ENCODE peak calls at places on chromosomes 11 and 22, in ten cellular contexts. W, Q, K, J, D, H, G, V, E and N are unnamed samples.

GRCh38 chr22:42294034-42294985 is 23.9 kb upstream of the TCF20 start:
- DNase-seq in W (no peak), Q (peak), K (peak), J (no peak), D (peak), H (peak), G (peak), V (peak), E (peak), N (no peak)

GRCh38 chr11:9092846-9093778 is 1.7 kb upstream of the SCUBE2 start:
- DNase-seq in W (no peak), Q (no peak), K (peak), J (no peak), D (no peak), H (no peak), G (no peak), V (no peak), E (no peak), N (no peak)

GRCh38 chr11:114413958-114414357 is 13.5 kb downstream of the RBM7 start:
- DNase-seq in W (no peak), Q (no peak), K (no peak), J (no peak), D (no peak), H (no peak), G (no peak), V (no peak), E (no peak), N (no peak)

GRCh38 chr22:19857382-19857781 is 2.7 kb upstream of the GNB1L start:
- DNase-seq in W (no peak), Q (no peak), K (no peak), J (no peak), D (no peak), H (no peak), G (no peak), V (no peak), E (no peak), N (no peak)

GRCh38 chr11:290621-291231 is 1.8 kb downstream of the PGGHG start:
- DNase-seq in W (no peak), Q (no peak), K (no peak), J (no peak), D (no peak), H (no peak), G (no peak), V (no peak), E (no peak), N (no peak)

GRCh38 chr11:28606930-28607329 is 498.7 kb downstream of the METTL15 start:
- DNase-seq in W (no peak), Q (peak), K (peak), J (no peak), D (peak), H (no peak), G (peak), V (no peak), E (no peak), N (no peak)

GRCh38 chr11:2156416-2157182 is 4.4 kb downstream of the INS start:
- DNase-seq in W (no peak), Q (peak), K (peak), J (no peak), D (peak), H (peak), G (peak), V (peak), E (peak), N (peak)

GRCh38 chr11:34379081-34379480 is 21.3 kb upstream of the ABTB2 start:
- DNase-seq in W (no peak), Q (peak), K (peak), J (no peak), D (no peak), H (no peak), G (no peak), V (no peak), E (no peak), N (no peak)

GRCh38 chr11:61293869-61294716 is 1.0 kb downstream of the VWCE start:
- DNase-seq in W (no peak), Q (peak), K (peak), J (no peak), D (peak), H (peak), G (peak), V (peak), E (peak), N (peak)

GRCh38 chr22:48832592-48832991 is 995.1 kb downstream of the BRD1 start:
- DNase-seq in W (no peak), Q (no peak), K (no peak), J (no peak), D (no peak), H (no peak), G (peak), V (no peak), E (peak), N (no peak)

GRCh38 chr11:123653997-123654565 is 343 bp downstream of the SCN3B start:
- DNase-seq in W (no peak), Q (peak), K (peak), J (no peak), D (peak), H (no peak), G (peak), V (peak), E (peak), N (no peak)

GRCh38 chr11:76189682-76190081 is 16.6 kb downstream of the WNT11 start:
- DNase-seq in W (no peak), Q (no peak), K (no peak), J (no peak), D (no peak), H (no peak), G (no peak), V (no peak), E (no peak), N (no peak)

GRCh38 chr11:116730568-116730967 is 42.2 kb downstream of the BUD13 start:
- DNase-seq in W (no peak), Q (no peak), K (no peak), J (no peak), D (no peak), H (no peak), G (no peak), V (no peak), E (no peak), N (no peak)

GRCh38 chr11:61871158-61871597 is 20.2 kb downstream of the FADS3 start:
- DNase-seq in W (no peak), Q (peak), K (peak), J (peak), D (peak), H (peak), G (peak), V (peak), E (peak), N (peak)

GRCh38 chr11:64441127-64441526 is 82.2 kb downstream of the RPS6KA4 start:
- DNase-seq in W (no peak), Q (no peak), K (no peak), J (no peak), D (no peak), H (no peak), G (peak), V (no peak), E (no peak), N (no peak)

GRCh38 chr11:114615448-114616361 is 20.1 kb upstream of the NXPE4 start:
- DNase-seq in W (no peak), Q (no peak), K (no peak), J (no peak), D (no peak), H (no peak), G (no peak), V (no peak), E (no peak), N (no peak)

GRCh38 chr11:110538154-110538553 is 108.4 kb downstream of the FDX1 start:
- DNase-seq in W (no peak), Q (no peak), K (no peak), J (no peak), D (no peak), H (no peak), G (no peak), V (no peak), E (no peak), N (no peak)

GRCh38 chr22:49907807-49908206 is 10.4 kb downstream of the ALG12 start:
- DNase-seq in W (no peak), Q (no peak), K (no peak), J (no peak), D (no peak), H (no peak), G (no peak), V (no peak), E (no peak), N (no peak)

GRCh38 chr11:127521413-127521812 is 520.8 kb upstream of the KIRREL3 start:
- DNase-seq in W (no peak), Q (peak), K (peak), J (peak), D (no peak), H (no peak), G (no peak), V (no peak), E (no peak), N (no peak)

GRCh38 chr22:47292546-47293320 is 530.3 kb downstream of the TBC1D22A start:
- DNase-seq in W (no peak), Q (no peak), K (peak), J (no peak), D (no peak), H (no peak), G (peak), V (no peak), E (no peak), N (no peak)

GRCh38 chr22:39463277-39463676 is 6.5 kb downstream of the MGAT3 start:
- DNase-seq in W (no peak), Q (no peak), K (no peak), J (no peak), D (no peak), H (no peak), G (peak), V (no peak), E (no peak), N (no peak)

GRCh38 chr11:34251640-34251980 is 106.2 kb downstream of the ABTB2 start:
- DNase-seq in W (no peak), Q (peak), K (peak), J (no peak), D (peak), H (no peak), G (no peak), V (no peak), E (no peak), N (no peak)

GRCh38 chr11:65205602-65205967 is 23.9 kb downstream of the CAPN1 start:
- DNase-seq in W (no peak), Q (no peak), K (no peak), J (no peak), D (no peak), H (no peak), G (no peak), V (no peak), E (no peak), N (no peak)

GRCh38 chr11:40290031-40290650 is 1169.3 kb downstream of the LRRC4C start:
- DNase-seq in W (no peak), Q (peak), K (peak), J (no peak), D (no peak), H (no peak), G (no peak), V (no peak), E (no peak), N (no peak)

GRCh38 chr11:119618208-119618909 is 110.6 kb downstream of the NECTIN1 start:
- DNase-seq in W (peak), Q (no peak), K (no peak), J (no peak), D (no peak), H (no peak), G (no peak), V (no peak), E (no peak), N (no peak)

GRCh38 chr11:45485070-45485716 is 180.2 kb downstream of the CHST1 start:
- DNase-seq in W (no peak), Q (no peak), K (no peak), J (no peak), D (no peak), H (no peak), G (peak), V (no peak), E (no peak), N (no peak)

GRCh38 chr11:35180311-35181233 is 41.6 kb downstream of the CD44 start:
- DNase-seq in W (no peak), Q (no peak), K (peak), J (peak), D (peak), H (no peak), G (no peak), V (no peak), E (no peak), N (no peak)

GRCh38 chr11:20035701-20036601 is 124.3 kb downstream of the DBX1 start:
- DNase-seq in W (no peak), Q (peak), K (peak), J (peak), D (peak), H (no peak), G (peak), V (no peak), E (no peak), N (no peak)

GRCh38 chr11:102291831-102292230 is 25.5 kb upstream of the BIRC3 start:
- DNase-seq in W (no peak), Q (no peak), K (no peak), J (no peak), D (no peak), H (no peak), G (no peak), V (no peak), E (no peak), N (no peak)

GRCh38 chr22:23072035-23072910 is 2.0 kb downstream of the GNAZ start:
- DNase-seq in W (no peak), Q (no peak), K (peak), J (no peak), D (peak), H (no peak), G (no peak), V (no peak), E (no peak), N (no peak)

GRCh38 chr11:57491371-57492061 is 24.0 kb downstream of the SLC43A1 start:
- DNase-seq in W (no peak), Q (peak), K (no peak), J (no peak), D (peak), H (peak), G (no peak), V (no peak), E (peak), N (peak)

GRCh38 chr22:43159484-43160178 is 8.3 kb downstream of the TSPO start:
- DNase-seq in W (no peak), Q (no peak), K (no peak), J (no peak), D (no peak), H (no peak), G (no peak), V (peak), E (no peak), N (no peak)

GRCh38 chr22:36352775-36353507 is 34.8 kb downstream of the MYH9 start:
- DNase-seq in W (no peak), Q (no peak), K (peak), J (no peak), D (no peak), H (no peak), G (no peak), V (peak), E (peak), N (no peak)

GRCh38 chr11:46315033-46315738 is 32.1 kb upstream of the DGKZ start:
- DNase-seq in W (no peak), Q (peak), K (peak), J (no peak), D (peak), H (peak), G (peak), V (peak), E (peak), N (peak)

GRCh38 chr11:128549256-128549944 is 38.0 kb downstream of the ETS1 start:
- DNase-seq in W (no peak), Q (no peak), K (peak), J (no peak), D (no peak), H (no peak), G (no peak), V (no peak), E (no peak), N (no peak)

GRCh38 chr11:44750440-44751005 is 23.8 kb downstream of the TSPAN18 start:
- DNase-seq in W (no peak), Q (no peak), K (no peak), J (no peak), D (no peak), H (no peak), G (peak), V (no peak), E (no peak), N (no peak)

GRCh38 chr11:44304091-44305084 is 5.6 kb downstream of the ALX4 start:
- DNase-seq in W (no peak), Q (no peak), K (no peak), J (no peak), D (no peak), H (no peak), G (no peak), V (no peak), E (no peak), N (no peak)

GRCh38 chr11:66820381-66820780 is 22.9 kb upstream of the RCE1 start:
- DNase-seq in W (no peak), Q (no peak), K (no peak), J (no peak), D (no peak), H (no peak), G (no peak), V (no peak), E (no peak), N (no peak)